ENCODE peak calls at places on chromosomes 2 and 18, in four cellular contexts. W is A549, I is WTC11, D is HepG2. L is an unnamed sample.

GRCh38 chr2:233419626-233420431 is 65.5 kb downstream of the DGKD start:
- DNase-seq in I (no peak), D (no peak), W (no peak), L (no peak)

GRCh38 chr2:60735496-60736250 is 20.4 kb upstream of the PAPOLG start:
- DNase-seq in I (peak), D (no peak), W (no peak), L (peak)

GRCh38 chr18:21741511-21742322 is 1.1 kb downstream of the MIB1 start:
- DNase-seq in W (no peak), I (peak), D (no peak), L (no peak)

GRCh38 chr2:10448646-10449480 is 736 bp upstream of the ODC1 start:
- DNase-seq in I (peak), W (peak), D (peak), L (no peak)

GRCh38 chr2:119958642-119959268 is 54.1 kb upstream of the EPB41L5 start:
- DNase-seq in D (no peak), W (no peak), I (no peak), L (no peak)

GRCh38 chr2:158194229-158194628 is 92.6 kb downstream of the UPP2 start:
- DNase-seq in I (no peak), W (no peak), D (no peak), L (no peak)

GRCh38 chr2:169860149-169860548 is 32.9 kb downstream of the UBR3 start:
- DNase-seq in D (no peak), W (no peak), I (no peak), L (peak)

GRCh38 chr2:170817999-170818293 is 1.3 kb downstream of the GAD1 start:
- DNase-seq in W (no peak), D (no peak), I (peak), L (no peak)

GRCh38 chr2:2667690-2668089 is 336.6 kb upstream of the MYT1L start:
- DNase-seq in W (no peak), I (no peak), D (no peak), L (no peak)

GRCh38 chr2:29829841-29830240 is 91.5 kb downstream of the ALK start:
- DNase-seq in D (no peak), W (no peak), I (no peak), L (no peak)

GRCh38 chr2:43086451-43087221 is 139.8 kb downstream of the ZFP36L2 start:
- DNase-seq in D (peak), I (no peak), W (peak), L (no peak)

GRCh38 chr2:47354013-47354816 is 48.7 kb upstream of the MSH2 start:
- DNase-seq in W (peak), I (no peak), D (peak), L (peak)

GRCh38 chr2:54783349-54783748 is 59.9 kb downstream of the EML6 start:
- DNase-seq in D (no peak), I (no peak), W (no peak), L (no peak)

DNA sequence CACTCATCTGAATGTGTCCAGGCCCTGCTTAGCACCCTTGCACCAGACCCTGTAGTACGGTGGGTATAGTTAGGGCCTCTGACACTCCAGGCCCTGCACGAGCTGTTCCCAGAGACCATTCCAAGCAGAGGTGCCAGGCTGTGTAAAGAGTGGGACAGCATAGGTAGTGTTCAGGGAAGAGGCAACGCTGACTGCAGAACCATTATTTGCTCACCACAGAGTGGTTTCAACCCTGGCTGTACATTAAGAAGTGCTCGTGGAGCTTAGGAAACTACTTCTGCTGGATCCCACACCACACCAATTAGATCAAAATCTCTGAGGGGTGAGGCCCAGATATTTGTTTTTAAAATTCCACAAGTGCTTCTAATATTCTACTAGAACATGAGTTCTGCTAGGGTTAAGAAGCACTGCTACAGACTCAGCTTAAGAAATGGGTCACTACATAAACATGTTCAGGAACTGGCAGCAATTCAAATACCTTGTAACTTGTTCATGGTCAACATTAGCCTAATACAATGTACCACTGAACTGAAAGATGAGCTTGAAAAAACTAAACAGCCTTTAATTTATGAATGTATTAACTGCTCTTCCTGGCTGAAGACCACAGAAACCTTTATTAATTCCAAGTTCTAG is 183.0 kb downstream of the MYO5B start:
- DNase-seq in I (no peak), W (no peak), D (peak), L (no peak)
- TF ChIP-seq HMGXB4 in I (no peak), W (no peak), D (no peak), L (no peak)

DNA sequence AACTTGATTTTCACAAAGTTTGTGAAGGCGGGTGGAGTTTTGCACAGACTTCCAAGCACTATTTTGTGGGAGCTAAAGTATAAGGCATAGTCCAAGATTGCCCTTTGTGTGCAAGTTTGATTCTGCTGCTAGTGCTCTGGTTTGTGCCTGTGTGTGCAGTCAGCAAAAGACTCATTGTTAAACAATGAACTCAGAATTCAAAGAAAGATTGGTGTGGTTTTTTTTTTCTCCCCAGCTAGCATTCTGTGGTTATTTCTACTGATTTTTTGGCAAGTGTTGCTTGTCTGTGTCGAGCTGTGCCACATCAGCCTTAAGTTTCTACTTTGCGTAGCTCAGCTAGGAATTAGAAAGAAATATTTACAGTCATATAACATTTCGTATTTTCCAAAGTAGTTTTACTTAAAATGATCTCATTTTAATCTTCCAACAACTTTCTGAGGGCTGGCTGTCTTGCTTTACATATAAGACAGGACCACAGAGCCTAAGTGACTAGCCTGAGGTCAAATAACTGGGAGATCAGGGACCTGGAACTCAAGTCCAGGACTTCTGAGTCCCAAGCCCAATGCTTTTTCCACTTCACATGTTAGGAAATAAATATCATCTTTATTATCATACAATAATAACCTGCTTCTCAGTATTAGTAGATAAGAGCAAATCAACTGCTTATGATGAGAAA is 69.8 kb downstream of the BABAM2 start:
- DNase-seq in D (no peak), W (no peak), I (no peak), L (no peak)
- TF ChIP-seq HMGXB4 in D (no peak), W (no peak), I (no peak), L (no peak)

GRCh38 chr2:229407170-229407569 is 136.1 kb upstream of the PID1 start:
- DNase-seq in D (peak), I (no peak), W (peak), L (no peak)
- TF ChIP-seq HMGXB4 in D (no peak), I (no peak), W (no peak), L (no peak)

GRCh38 chr2:22037274-22037673 is 913.5 kb downstream of the TDRD15 start:
- DNase-seq in W (no peak), I (no peak), D (no peak), L (no peak)

DNA sequence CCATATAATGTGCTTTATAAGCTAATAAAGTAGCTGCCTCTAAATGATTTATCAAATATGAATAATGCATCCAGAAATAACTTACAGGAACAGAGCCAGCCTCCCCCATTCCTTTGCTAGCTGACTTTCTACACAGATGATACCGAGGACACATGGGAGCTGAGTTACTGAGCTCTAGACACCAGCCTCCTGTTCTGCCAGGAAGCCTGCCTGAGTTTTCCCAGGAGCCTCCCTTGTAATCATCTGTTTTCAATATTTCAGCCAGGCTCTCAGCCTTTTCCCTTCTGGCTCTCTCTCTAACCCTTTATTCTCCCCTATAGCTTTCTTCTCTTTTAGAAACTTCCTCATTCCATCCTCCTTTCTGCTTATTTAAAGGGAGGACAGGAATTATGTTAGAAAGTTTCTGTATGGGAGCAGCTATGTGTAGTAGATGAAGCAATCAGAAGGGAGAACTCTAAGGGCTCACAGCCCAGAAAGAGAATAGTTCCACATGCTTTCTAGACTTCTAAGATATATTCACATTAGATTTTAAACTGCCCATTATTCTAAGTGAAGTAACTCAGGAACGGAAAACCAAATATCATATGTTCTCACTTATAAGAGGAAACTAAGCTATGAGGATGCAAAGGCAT is 911.7 kb downstream of the TDRD15 start:
- DNase-seq in I (no peak), W (no peak), D (no peak), L (no peak)
- TF ChIP-seq HMGXB4 in I (no peak), W (no peak), D (no peak), L (no peak)

DNA sequence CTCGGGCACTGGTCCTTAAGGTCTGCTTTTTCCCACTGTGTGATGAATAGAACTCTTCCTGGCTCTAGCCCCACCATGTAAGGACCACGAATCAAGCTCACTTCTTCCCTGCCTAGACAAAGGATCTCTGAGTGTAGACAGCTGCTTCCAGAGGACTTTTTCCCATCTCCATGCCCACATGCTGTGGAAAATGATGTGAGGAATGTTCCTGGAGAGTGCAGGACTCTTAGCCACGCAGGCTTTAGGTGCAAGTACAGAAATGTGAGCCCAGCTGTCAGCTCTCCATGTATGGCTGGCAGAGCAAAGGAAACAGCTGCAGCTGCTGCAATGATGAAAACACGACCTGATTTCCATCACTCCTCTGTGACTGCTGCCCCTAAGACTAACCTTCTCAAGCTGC is 35.5 kb downstream of the NXPH2 start:
- DNase-seq in I (no peak), D (no peak), W (no peak), L (no peak)
- TF ChIP-seq HMGXB4 in I (no peak), D (no peak), W (no peak), L (no peak)

GRCh38 chr2:129912871-129913694 is 66.4 kb upstream of the RAB6C start:
- DNase-seq in W (no peak), I (no peak), D (no peak), L (no peak)

GRCh38 chr2:129914538-129915302 is 64.7 kb upstream of the RAB6C start:
- DNase-seq in D (no peak), I (no peak), W (no peak), L (no peak)

GRCh38 chr2:129915303-129915840 is 64.1 kb upstream of the RAB6C start:
- DNase-seq in I (no peak), D (no peak), W (no peak), L (no peak)

GRCh38 chr2:129912066-129912820 is 67.2 kb upstream of the RAB6C start:
- DNase-seq in D (no peak), W (no peak), I (no peak), L (no peak)

DNA sequence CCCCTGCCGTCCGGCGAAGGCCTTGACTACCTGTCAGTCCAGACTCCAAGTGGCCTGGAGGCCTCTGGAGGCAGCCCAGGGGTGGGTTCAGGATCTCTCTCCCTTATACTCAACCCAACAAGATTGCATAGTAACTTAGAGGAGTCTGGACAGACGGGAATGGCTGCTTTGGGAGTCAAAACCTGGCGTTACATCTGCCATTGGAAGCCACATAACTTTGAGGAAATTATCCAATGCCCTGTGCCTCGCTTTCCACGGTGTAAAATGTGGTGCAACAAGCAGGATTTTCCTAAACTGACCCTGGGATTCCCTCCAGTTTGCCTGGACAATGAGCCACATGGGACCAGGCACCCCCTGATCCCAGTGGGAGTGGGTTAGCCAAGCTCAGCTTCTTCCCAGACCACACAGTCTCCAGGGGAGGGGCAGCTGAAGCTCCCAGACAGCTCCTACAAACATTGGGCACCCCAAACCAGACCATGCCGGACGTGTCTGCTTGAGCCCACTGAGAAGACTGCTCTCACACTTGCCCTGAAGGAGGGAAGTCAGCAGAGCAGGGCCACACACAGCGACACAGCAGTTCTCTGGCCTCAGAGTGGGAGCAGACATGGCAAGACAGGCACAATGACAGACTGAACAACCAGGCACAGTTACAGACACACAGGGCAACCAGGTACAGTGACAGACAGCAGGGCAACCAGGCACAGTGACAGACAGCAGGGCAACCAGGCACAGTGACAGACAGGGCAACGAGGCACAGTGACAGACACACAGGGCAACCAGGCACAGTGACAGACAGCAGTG is 65.6 kb upstream of the RAB6C start:
- DNase-seq in W (no peak), D (no peak), I (no peak), L (no peak)
- TF ChIP-seq HMGXB4 in W (no peak), D (no peak), I (no peak), L (no peak)

GRCh38 chr2:12728221-12728777 is 11.6 kb downstream of the TRIB2 start:
- DNase-seq in D (no peak), W (no peak), I (no peak), L (no peak)
- TF ChIP-seq HMGXB4 in D (no peak), W (no peak), I (no peak), L (no peak)

L was measured in K562.